ENCODE peak calls at places on chromosomes 16 and 17, in six cellular contexts. J, U, L, P, H and E are unnamed samples.

GRCh38 chr16:85991856-85992255 is 92.9 kb downstream of the IRF8 start:
- DNase-seq in J (no peak), U (no peak), L (no peak), P (no peak), H (no peak), E (no peak)

GRCh38 chr17:47705536-47706481 is 11.8 kb downstream of the TBKBP1 start:
- DNase-seq in J (no peak), U (no peak), L (no peak), P (no peak), H (no peak), E (no peak)

GRCh38 chr16:77833906-77834599 is 45.7 kb downstream of the VAT1L start:
- DNase-seq in J (peak), U (peak), L (no peak), P (no peak), H (no peak), E (peak)

GRCh38 chr17:52383493-52384100 is 225.1 kb upstream of the CA10 start:
- DNase-seq in J (peak), U (no peak), L (peak), P (peak), H (no peak), E (peak)

GRCh38 chr17:65553009-65553645 is 8.3 kb downstream of the AXIN2 start:
- DNase-seq in J (peak), U (no peak), L (no peak), P (no peak), H (peak), E (no peak)

GRCh38 chr17:62703269-62703775 is 75.9 kb downstream of the MRC2 start:
- DNase-seq in J (no peak), U (no peak), L (no peak), P (no peak), H (peak), E (peak)

GRCh38 chr16:28166394-28167208 is 45.2 kb downstream of the XPO6 start:
- DNase-seq in J (peak), U (no peak), L (no peak), P (no peak), H (peak), E (no peak)

GRCh38 chr17:924711-925480 is 54.7 kb downstream of the NXN start:
- DNase-seq in J (no peak), U (no peak), L (no peak), P (peak), H (no peak), E (no peak)

GRCh38 chr17:32275060-32276042 is 9.7 kb downstream of the RHBDL3 start:
- DNase-seq in J (peak), U (peak), L (peak), P (no peak), H (peak), E (peak)

GRCh38 chr17:7523033-7523432 is 25.8 kb upstream of the TNFSF12 start:
- DNase-seq in J (peak), U (no peak), L (no peak), P (no peak), H (peak), E (peak)

GRCh38 chr17:63600569-63601438 is at the start of gene TACO1:
- DNase-seq in J (peak), U (peak), L (peak), P (peak), H (peak), E (peak)

GRCh38 chr16:56344518-56345405 is 80.6 kb downstream of the AMFR start:
- DNase-seq in J (no peak), U (no peak), L (no peak), P (no peak), H (no peak), E (no peak)

GRCh38 chr17:18138065-18138749 is 29.7 kb downstream of the MYO15A start:
- DNase-seq in J (no peak), U (no peak), L (no peak), P (no peak), H (no peak), E (no peak)

GRCh38 chr16:85949787-85950186 is 50.8 kb downstream of the IRF8 start:
- DNase-seq in J (no peak), U (no peak), L (no peak), P (no peak), H (no peak), E (no peak)

GRCh38 chr17:77256710-77257109 is 115.9 kb downstream of the SEC14L1 start:
- DNase-seq in J (no peak), U (no peak), L (no peak), P (no peak), H (no peak), E (peak)

GRCh38 chr16:11325404-11326083 is 19.7 kb upstream of the RMI2 start:
- DNase-seq in J (no peak), U (no peak), L (no peak), P (no peak), H (no peak), E (no peak)

GRCh38 chr16:77307764-77308561 is 108.8 kb downstream of the SYCE1L start:
- DNase-seq in J (peak), U (no peak), L (no peak), P (no peak), H (no peak), E (no peak)

GRCh38 chr17:48997827-48998556 is 807 bp downstream of the IGF2BP1 start:
- DNase-seq in J (no peak), U (no peak), L (no peak), P (no peak), H (no peak), E (no peak)